ENCODE peak calls at places on chromosomes 11 and 22, in ten cellular contexts. G is stimulated activated effector memory CD8-positive, alpha-beta T cell treated with anti-CD3 and anti-CD28 coated beads, Interleukin-12 subunit alpha, Interleukin-12 subunit beta, amount 100 ng/mL, for 72 hours; E is HEK293T; W is CD8-positive, alpha-beta memory T cell; P is activated CD4-positive, alpha-beta T cell treated with anti-CD3 and anti-CD28 coated beads for 4 hours; R is naive thymus-derived CD8-positive, alpha-beta T cell; H is ELF-1; K is aorta; U is neural progenitor cell; C is lung microvascular endothelial cell. O is an unnamed sample.
A peak's percentile ranks its signal among the peaks of the same experiment; 100 is the strongest.

GRCh38 chr22:23075050-23075449 is 4.7 kb downstream of the GNAZ start:
- DNase-seq in G (no peak), E (no peak), W (no peak), P (no peak), R (no peak), H (no peak), K (no peak), U (no peak), C (no peak), O (no peak)

GRCh38 chr11:9313648-9314290 is 624 bp downstream of the TMEM41B start:
- DNase-seq in G (no peak), E (no peak), W (peak; percentile 7), P (peak; percentile 11), R (no peak), H (no peak), K (no peak), U (peak; percentile 63), C (peak; percentile 50), O (peak; percentile 33)

GRCh38 chr11:73866095-73866579 is 10.5 kb downstream of the COA4 start:
- DNase-seq in G (no peak), E (no peak), W (no peak), P (no peak), R (no peak), H (no peak), K (no peak), U (no peak), C (peak; percentile 8), O (no peak)

GRCh38 chr22:36546092-36546804 is 17.3 kb upstream of the EIF3D start:
- DNase-seq in G (no peak), E (peak; percentile 91), W (no peak), P (no peak), R (peak; percentile 10), H (peak; percentile 76), K (peak; percentile 63), U (peak; percentile 88), C (peak; percentile 76), O (peak; percentile 76)

GRCh38 chr11:10076458-10077141 is 217.4 kb downstream of the SBF2 start:
- DNase-seq in G (peak; percentile 21), E (peak; percentile 42), W (no peak), P (peak; percentile 7), R (no peak), H (peak; percentile 74), K (peak; percentile 84), U (peak; percentile 61), C (peak; percentile 39), O (peak; percentile 46)

GRCh38 chr11:86865436-86865835 is 65.1 kb downstream of the PRSS23 start:
- DNase-seq in G (no peak), E (no peak), W (no peak), P (no peak), R (no peak), H (no peak), K (no peak), U (no peak), C (no peak), O (no peak)

GRCh38 chr11:12084191-12084717 is 26.1 kb upstream of the MICAL2 start:
- DNase-seq in G (no peak), E (no peak), W (no peak), P (no peak), R (no peak), H (no peak), K (no peak), U (no peak), C (no peak), O (no peak)

GRCh38 chr11:43150697-43151096 is 161.1 kb upstream of the API5 start:
- DNase-seq in G (no peak), E (no peak), W (no peak), P (no peak), R (no peak), H (no peak), K (no peak), U (no peak), C (no peak), O (no peak)

GRCh38 chr22:28015676-28016601 is 96.9 kb upstream of the PITPNB start:
- DNase-seq in G (no peak), E (no peak), W (no peak), P (no peak), R (no peak), H (no peak), K (no peak), U (peak; percentile 57), C (no peak), O (no peak)

GRCh38 chr11:122769126-122769780 is 69.0 kb upstream of the CRTAM start:
- DNase-seq in G (no peak), E (no peak), W (no peak), P (no peak), R (no peak), H (no peak), K (no peak), U (no peak), C (no peak), O (no peak)

GRCh38 chr11:409008-409599 is 5.7 kb downstream of the SIGIRR start:
- DNase-seq in G (no peak), E (no peak), W (no peak), P (no peak), R (no peak), H (no peak), K (peak; percentile 49), U (no peak), C (no peak), O (no peak)

GRCh38 chr11:64755681-64756361 is 4.0 kb downstream of the PYGM start:
- DNase-seq in G (no peak), E (no peak), W (no peak), P (no peak), R (no peak), H (no peak), K (peak; percentile 40), U (no peak), C (no peak), O (no peak)

GRCh38 chr11:66072518-66072917 is 2.4 kb downstream of the PACS1 start:
- DNase-seq in G (no peak), E (no peak), W (no peak), P (no peak), R (no peak), H (no peak), K (no peak), U (no peak), C (no peak), O (no peak)

O was measured in A673.